ENCODE peak calls at places on chromosomes 2 and 18, in seven cellular contexts. One of them, this sample, is unnamed.

GRCh38 chr18:49447810-49448745 is 12.4 kb downstream of the DYM start:
- DNase-seq in Ammon's horn: no peak
- DNase-seq in stimulated activated CD4-positive, alpha-beta T cell treated with anti-CD3 and anti-CD28 coated beads, Interleukin-1b, Interleukin-23, amount 100 ng/mL, for 1 hour: no peak
- DNase-seq in SK-MEL-5: peak
- DNase-seq in PC-3: peak
- DNase-seq in activated effector memory CD4-positive, alpha-beta T cell treated with anti-CD3 and anti-CD28 coated beads, Interleukin-2, amount 50 U/mL, for 16 hours: peak
- DNase-seq in CD8-positive, alpha-beta memory T cell: peak
- DNase-seq in this sample: peak

GRCh38 chr2:101380376-101380775 is 6.9 kb downstream of the CREG2 start:
- DNase-seq in PC-3: peak
- DNase-seq in SK-MEL-5: no peak
- DNase-seq in stimulated activated CD4-positive, alpha-beta T cell treated with anti-CD3 and anti-CD28 coated beads, Interleukin-1b, Interleukin-23, amount 100 ng/mL, for 1 hour: no peak
- DNase-seq in CD8-positive, alpha-beta memory T cell: no peak
- DNase-seq in activated effector memory CD4-positive, alpha-beta T cell treated with anti-CD3 and anti-CD28 coated beads, Interleukin-2, amount 50 U/mL, for 16 hours: no peak
- DNase-seq in Ammon's horn: no peak
- DNase-seq in this sample: no peak

GRCh38 chr2:18436408-18437077 is 123.9 kb downstream of the RDH14 start:
- DNase-seq in CD8-positive, alpha-beta memory T cell: no peak
- DNase-seq in SK-MEL-5: no peak
- DNase-seq in Ammon's horn: no peak
- DNase-seq in activated effector memory CD4-positive, alpha-beta T cell treated with anti-CD3 and anti-CD28 coated beads, Interleukin-2, amount 50 U/mL, for 16 hours: no peak
- DNase-seq in PC-3: peak
- DNase-seq in stimulated activated CD4-positive, alpha-beta T cell treated with anti-CD3 and anti-CD28 coated beads, Interleukin-1b, Interleukin-23, amount 100 ng/mL, for 1 hour: no peak
- DNase-seq in this sample: peak

GRCh38 chr2:195514365-195514764 is 142.7 kb upstream of the SLC39A10 start:
- DNase-seq in Ammon's horn: no peak
- DNase-seq in stimulated activated CD4-positive, alpha-beta T cell treated with anti-CD3 and anti-CD28 coated beads, Interleukin-1b, Interleukin-23, amount 100 ng/mL, for 1 hour: no peak
- DNase-seq in CD8-positive, alpha-beta memory T cell: no peak
- DNase-seq in PC-3: no peak
- DNase-seq in SK-MEL-5: no peak
- DNase-seq in activated effector memory CD4-positive, alpha-beta T cell treated with anti-CD3 and anti-CD28 coated beads, Interleukin-2, amount 50 U/mL, for 16 hours: no peak
- DNase-seq in this sample: no peak

GRCh38 chr18:59085797-59086196 is 53.9 kb upstream of the SEC11C start:
- DNase-seq in stimulated activated CD4-positive, alpha-beta T cell treated with anti-CD3 and anti-CD28 coated beads, Interleukin-1b, Interleukin-23, amount 100 ng/mL, for 1 hour: no peak
- DNase-seq in SK-MEL-5: no peak
- DNase-seq in PC-3: no peak
- DNase-seq in Ammon's horn: no peak
- DNase-seq in CD8-positive, alpha-beta memory T cell: no peak
- DNase-seq in activated effector memory CD4-positive, alpha-beta T cell treated with anti-CD3 and anti-CD28 coated beads, Interleukin-2, amount 50 U/mL, for 16 hours: no peak
- DNase-seq in this sample: no peak

GRCh38 chr18:9803698-9804516 is 81.9 kb upstream of the TXNDC2 start:
- DNase-seq in CD8-positive, alpha-beta memory T cell: no peak
- DNase-seq in activated effector memory CD4-positive, alpha-beta T cell treated with anti-CD3 and anti-CD28 coated beads, Interleukin-2, amount 50 U/mL, for 16 hours: no peak
- DNase-seq in SK-MEL-5: no peak
- DNase-seq in stimulated activated CD4-positive, alpha-beta T cell treated with anti-CD3 and anti-CD28 coated beads, Interleukin-1b, Interleukin-23, amount 100 ng/mL, for 1 hour: no peak
- DNase-seq in PC-3: peak
- DNase-seq in Ammon's horn: peak
- DNase-seq in this sample: peak

GRCh38 chr18:9951022-9951859 is 37.4 kb downstream of the VAPA start:
- DNase-seq in activated effector memory CD4-positive, alpha-beta T cell treated with anti-CD3 and anti-CD28 coated beads, Interleukin-2, amount 50 U/mL, for 16 hours: no peak
- DNase-seq in SK-MEL-5: peak
- DNase-seq in stimulated activated CD4-positive, alpha-beta T cell treated with anti-CD3 and anti-CD28 coated beads, Interleukin-1b, Interleukin-23, amount 100 ng/mL, for 1 hour: no peak
- DNase-seq in Ammon's horn: peak
- DNase-seq in CD8-positive, alpha-beta memory T cell: no peak
- DNase-seq in PC-3: peak
- DNase-seq in this sample: peak

GRCh38 chr2:230908094-230908594 is 16.9 kb downstream of the GPR55 start:
- DNase-seq in activated effector memory CD4-positive, alpha-beta T cell treated with anti-CD3 and anti-CD28 coated beads, Interleukin-2, amount 50 U/mL, for 16 hours: peak
- DNase-seq in Ammon's horn: no peak
- DNase-seq in CD8-positive, alpha-beta memory T cell: no peak
- DNase-seq in PC-3: no peak
- DNase-seq in SK-MEL-5: no peak
- DNase-seq in stimulated activated CD4-positive, alpha-beta T cell treated with anti-CD3 and anti-CD28 coated beads, Interleukin-1b, Interleukin-23, amount 100 ng/mL, for 1 hour: no peak
- DNase-seq in this sample: no peak

GRCh38 chr18:3703732-3704176 is 253.8 kb downstream of the TGIF1 start:
- DNase-seq in Ammon's horn: peak
- DNase-seq in activated effector memory CD4-positive, alpha-beta T cell treated with anti-CD3 and anti-CD28 coated beads, Interleukin-2, amount 50 U/mL, for 16 hours: no peak
- DNase-seq in SK-MEL-5: peak
- DNase-seq in CD8-positive, alpha-beta memory T cell: no peak
- DNase-seq in stimulated activated CD4-positive, alpha-beta T cell treated with anti-CD3 and anti-CD28 coated beads, Interleukin-1b, Interleukin-23, amount 100 ng/mL, for 1 hour: peak
- DNase-seq in PC-3: peak
- DNase-seq in this sample: peak

GRCh38 chr2:118846667-118847446 is 591 bp downstream of the EN1 start:
- DNase-seq in activated effector memory CD4-positive, alpha-beta T cell treated with anti-CD3 and anti-CD28 coated beads, Interleukin-2, amount 50 U/mL, for 16 hours: no peak
- DNase-seq in Ammon's horn: no peak
- DNase-seq in stimulated activated CD4-positive, alpha-beta T cell treated with anti-CD3 and anti-CD28 coated beads, Interleukin-1b, Interleukin-23, amount 100 ng/mL, for 1 hour: no peak
- DNase-seq in CD8-positive, alpha-beta memory T cell: no peak
- DNase-seq in PC-3: peak
- DNase-seq in SK-MEL-5: no peak
- DNase-seq in this sample: peak

GRCh38 chr18:35938562-35938961 is 33.9 kb upstream of the RMP24 start:
- DNase-seq in PC-3: no peak
- DNase-seq in SK-MEL-5: peak
- DNase-seq in CD8-positive, alpha-beta memory T cell: no peak
- DNase-seq in stimulated activated CD4-positive, alpha-beta T cell treated with anti-CD3 and anti-CD28 coated beads, Interleukin-1b, Interleukin-23, amount 100 ng/mL, for 1 hour: no peak
- DNase-seq in Ammon's horn: no peak
- DNase-seq in activated effector memory CD4-positive, alpha-beta T cell treated with anti-CD3 and anti-CD28 coated beads, Interleukin-2, amount 50 U/mL, for 16 hours: no peak
- DNase-seq in this sample: no peak